ENCODE peak calls at places on chromosomes 1 and 21, in five cellular contexts. N is neuronal stem cell, B is esophagus squamous epithelium, I is endodermal cell, T is heart left ventricle. O is an unnamed sample.

GRCh38 chr1:244160455-244161020 is 109.5 kb downstream of the ZBTB18 start:
- DNase-seq in N (no peak), B (no peak), I (no peak), T (no peak), O (no peak)

GRCh38 chr1:174051956-174052355 is 29.8 kb upstream of the RC3H1 start:
- DNase-seq in N (peak; percentile 17), B (no peak), I (no peak), T (peak; percentile 39), O (no peak)

GRCh38 chr21:30251781-30252180 is 31.0 kb downstream of the KRTAP24-1 start:
- DNase-seq in N (no peak), B (no peak), I (no peak), T (no peak), O (no peak)

GRCh38 chr1:110214454-110215404 is 4.6 kb downstream of the KCNC4 start:
- DNase-seq in N (no peak), B (no peak), I (no peak), T (no peak), O (peak; percentile 53)

GRCh38 chr1:156963621-156964020 is 43.2 kb downstream of the LRRC71 start:
- DNase-seq in N (no peak), B (no peak), I (no peak), T (no peak), O (no peak)

GRCh38 chr1:232764458-232765231 is 40.6 kb upstream of the MAP10 start:
- DNase-seq in N (no peak), B (no peak), I (no peak), T (no peak), O (no peak)

GRCh38 chr1:16236091-16236494 is 890 bp downstream of the CPLANE2 start:
- DNase-seq in N (no peak), B (no peak), I (no peak), T (peak; percentile 58), O (peak; percentile 38)

GRCh38 chr1:31701137-31701736 is 2.6 kb downstream of the COL16A1 start:
- DNase-seq in N (no peak), B (no peak), I (peak; percentile 62), T (peak; percentile 94), O (peak; percentile 87)

GRCh38 chr1:9454094-9454418 is 85.2 kb upstream of the SLC25A33 start:
- DNase-seq in N (no peak), B (no peak), I (no peak), T (no peak), O (no peak)

GRCh38 chr1:63012339-63012738 is 228.4 kb downstream of the ATG4C start:
- DNase-seq in N (no peak), B (no peak), I (no peak), T (peak; percentile 36), O (no peak)

GRCh38 chr1:34164510-34165381 is at the start of gene CSMD2:
- DNase-seq in N (peak; percentile 63), B (no peak), I (peak; percentile 88), T (no peak), O (no peak)

DNA sequence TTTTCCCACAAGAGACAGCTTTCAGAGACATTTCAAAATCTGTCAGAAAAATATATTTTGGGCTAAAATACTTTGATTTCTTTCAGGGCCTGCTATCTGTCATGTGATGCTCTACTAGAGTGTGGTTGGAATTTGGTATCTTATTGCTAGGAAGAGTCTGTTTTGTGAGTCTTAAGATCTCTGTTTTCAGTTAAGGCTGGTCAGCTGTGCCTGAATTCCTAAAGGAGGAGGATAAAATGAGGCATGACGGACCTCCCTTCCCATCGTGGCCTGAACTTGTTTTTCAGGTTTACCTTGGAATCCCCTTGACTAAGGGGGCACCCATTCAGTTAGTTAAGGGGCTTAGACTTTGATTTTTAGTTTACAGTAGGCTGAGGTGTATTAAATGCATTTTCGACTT is 18.1 kb downstream of the CAPN2 start:
- DNase-seq in N (no peak), B (no peak), I (no peak), T (no peak), O (no peak)
- H3K4me1 ChIP-seq in N (peaks cover 15% of the 10 kb centered on the region), B (peaks cover 63% of the 10 kb centered on the region), I (peaks cover 11% of the 10 kb centered on the region), T (peaks cover 48% of the 10 kb centered on the region), O (peaks cover 38% of the 10 kb centered on the region)

GRCh38 chr1:76865696-76866291 is 1.5 kb upstream of the ST6GALNAC5 start:
- DNase-seq in N (no peak), B (no peak), I (no peak), T (no peak), O (no peak)

GRCh38 chr1:76864383-76864782 is 2.9 kb upstream of the ST6GALNAC5 start:
- DNase-seq in N (no peak), B (no peak), I (no peak), T (no peak), O (no peak)

GRCh38 chr1:76867342-76868130 is at the start of gene ST6GALNAC5:
- DNase-seq in N (peak; percentile 51), B (no peak), I (peak; percentile 77), T (no peak), O (peak; percentile 53)

GRCh38 chr1:76868154-76868882 is 1.0 kb downstream of the ST6GALNAC5 start:
- DNase-seq in N (peak; percentile 58), B (no peak), I (peak; percentile 88), T (peak; percentile 29), O (peak; percentile 72)

GRCh38 chr1:76866566-76866965 is 714 bp upstream of the ST6GALNAC5 start:
- DNase-seq in N (no peak), B (no peak), I (no peak), T (no peak), O (no peak)
- H3K27me3 ChIP-seq in N (no peaks in the 10 kb centered on the region), B (no peaks in the 10 kb centered on the region), I (peaks cover 19% of the 10 kb centered on the region), T (peaks cover 39% of the 10 kb centered on the region), O (no peaks in the 10 kb centered on the region)

DNA sequence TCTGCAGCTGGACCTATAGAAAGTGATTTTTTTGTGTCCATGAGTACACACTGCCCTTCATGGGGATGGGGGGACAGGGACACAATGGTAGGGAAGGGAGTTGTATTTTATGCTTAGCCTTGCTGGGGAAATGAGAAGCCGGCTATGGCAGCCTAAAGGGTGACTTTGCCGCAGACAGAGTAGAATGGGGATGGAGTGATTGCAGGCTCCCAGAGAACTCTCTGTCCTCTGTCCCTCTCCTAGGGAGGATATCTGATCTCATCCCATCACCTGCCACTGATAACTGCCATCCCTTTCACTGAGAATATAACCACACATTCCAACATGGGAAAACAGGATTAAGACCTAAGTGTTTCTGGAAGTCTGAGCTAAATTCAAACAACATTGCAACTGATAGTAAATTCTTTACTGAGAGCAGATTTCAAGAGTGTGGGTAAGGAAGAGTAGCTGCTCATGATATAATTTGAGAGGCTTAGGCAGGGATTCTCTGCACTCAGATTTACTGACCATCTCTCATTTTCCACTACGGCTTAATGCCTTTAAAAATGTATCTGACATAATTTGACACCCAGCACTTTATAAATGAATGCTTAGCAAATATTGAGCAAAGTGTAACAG is 13.9 kb downstream of the SH2D1B start:
- DNase-seq in N (no peak), B (no peak), I (no peak), T (no peak), O (no peak)
- H3K4me1 ChIP-seq in N (peaks cover 10% of the 10 kb centered on the region), B (no peaks in the 10 kb centered on the region), I (peaks cover 20% of the 10 kb centered on the region), T (no peaks in the 10 kb centered on the region), O (no peaks in the 10 kb centered on the region)

DNA sequence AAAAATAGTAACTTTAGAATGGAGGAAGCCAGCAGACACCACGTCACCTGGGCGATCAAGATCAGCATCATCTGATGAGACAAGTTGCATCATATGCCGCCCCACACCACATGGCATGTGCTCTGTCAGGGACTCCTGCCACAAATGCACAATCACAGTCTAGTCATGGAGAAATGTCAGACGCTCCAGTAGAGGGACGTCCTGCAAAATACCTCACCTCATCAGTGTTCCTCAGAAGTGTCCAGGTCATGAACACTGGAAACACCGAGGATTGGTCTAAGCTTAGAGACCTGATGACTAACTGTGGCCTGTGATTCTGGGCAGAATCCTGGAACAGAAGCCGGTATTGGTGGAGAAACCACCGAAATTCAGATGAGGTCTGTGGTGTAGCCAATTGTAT is 14.3 kb downstream of the ADARB1 start:
- DNase-seq in N (no peak), B (no peak), I (no peak), T (no peak), O (no peak)
- H3K27me3 ChIP-seq in N (no peaks in the 10 kb centered on the region), B (no peaks in the 10 kb centered on the region), I (no peaks in the 10 kb centered on the region), T (no peaks in the 10 kb centered on the region), O (no peaks in the 10 kb centered on the region)

DNA sequence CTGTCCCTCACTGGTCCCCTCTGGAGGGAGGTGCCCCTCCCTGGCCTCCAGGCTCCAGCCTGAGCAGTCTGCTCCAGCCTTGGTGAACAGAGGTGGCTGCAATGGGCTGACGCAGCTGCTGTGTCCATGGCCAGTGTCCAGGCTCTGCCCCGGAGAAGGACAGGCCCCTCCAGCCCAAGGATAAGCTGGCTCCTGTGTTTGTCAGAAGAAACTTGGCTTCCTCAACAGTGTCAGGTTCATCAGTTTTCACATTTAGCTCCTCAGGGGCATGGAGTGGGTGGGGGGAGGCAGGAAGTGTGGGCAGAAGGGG is 402.8 kb downstream of the MATN1 start:
- DNase-seq in N (no peak), B (no peak), I (peak; percentile 45), T (no peak), O (no peak)
- H3K4me1 ChIP-seq in N (no peaks in the 10 kb centered on the region), B (no peaks in the 10 kb centered on the region), I (peaks cover 4% of the 10 kb centered on the region), T (no peaks in the 10 kb centered on the region), O (no peaks in the 10 kb centered on the region)

GRCh38 chr1:44508397-44508745 is 103.3 kb downstream of the RNF220 start:
- DNase-seq in N (no peak), B (no peak), I (no peak), T (no peak), O (no peak)
- H3K27me3 ChIP-seq in N (peaks cover 12% of the 10 kb centered on the region), B (no peaks in the 10 kb centered on the region), I (peaks cover 75% of the 10 kb centered on the region), T (no peaks in the 10 kb centered on the region), O (peaks cover 19% of the 10 kb centered on the region)

DNA sequence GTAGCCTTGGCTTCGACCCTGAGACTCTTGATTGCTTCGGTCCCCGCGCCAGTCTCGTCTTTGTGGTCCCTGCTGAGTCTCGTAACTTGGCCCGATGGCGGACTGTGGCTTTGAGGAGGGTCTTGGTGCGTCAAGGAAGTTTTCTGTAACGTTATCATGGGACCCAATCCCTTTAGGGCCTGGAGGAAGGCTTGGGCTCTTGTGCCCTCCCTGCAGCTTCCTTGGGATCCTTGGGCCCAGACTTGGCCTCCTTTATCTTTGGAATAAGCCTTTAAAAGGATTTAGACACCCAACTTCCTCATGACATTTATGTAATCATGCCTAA is 371 bp downstream of the ZMPSTE24 start:
- DNase-seq in N (no peak), B (no peak), I (no peak), T (no peak), O (no peak)
- H3K4me1 ChIP-seq in N (no peaks in the 10 kb centered on the region), B (peaks cover 17% of the 10 kb centered on the region), I (no peaks in the 10 kb centered on the region), T (peaks cover 19% of the 10 kb centered on the region), O (no peaks in the 10 kb centered on the region)